ENCODE peak calls at places on chromosomes 16 and 17, in seven cellular contexts. N, G, W, M, R, V and Z are unnamed samples.

GRCh38 chr16:89145406-89146161 is 26.0 kb upstream of the CDH15 start:
- DNase-seq in N (no peak), G (no peak), W (no peak), M (no peak), R (no peak), V (no peak), Z (no peak)

GRCh38 chr16:55329791-55330190 is 5.8 kb downstream of the IRX6 start:
- DNase-seq in N (no peak), G (no peak), W (no peak), M (no peak), R (no peak), V (no peak), Z (no peak)

GRCh38 chr16:72424776-72425175 is 252.8 kb upstream of the PMFBP1 start:
- DNase-seq in N (no peak), G (no peak), W (no peak), M (no peak), R (no peak), V (no peak), Z (no peak)

GRCh38 chr17:39252788-39253460 is 27.2 kb upstream of the STAC2 start:
- DNase-seq in N (no peak), G (no peak), W (no peak), M (no peak), R (no peak), V (no peak), Z (no peak)

GRCh38 chr17:31327534-31328526 is 6.4 kb upstream of the EVI2A start:
- DNase-seq in N (no peak), G (no peak), W (no peak), M (no peak), R (no peak), V (no peak), Z (no peak)

GRCh38 chr16:87580855-87581261 is 21.4 kb upstream of the JPH3 start:
- DNase-seq in N (no peak), G (no peak), W (no peak), M (no peak), R (no peak), V (no peak), Z (no peak)

GRCh38 chr17:32833076-32833475 is 43.8 kb downstream of the MYO1D start:
- DNase-seq in N (no peak), G (no peak), W (no peak), M (no peak), R (no peak), V (no peak), Z (no peak)

GRCh38 chr17:77501101-77501566 is 360.4 kb downstream of the SEC14L1 start:
- DNase-seq in N (no peak), G (peak; percentile 6), W (no peak), M (no peak), R (no peak), V (peak; percentile 64), Z (no peak)

GRCh38 chr17:70380017-70380416 is 210.7 kb downstream of the KCNJ2 start:
- DNase-seq in N (no peak), G (no peak), W (no peak), M (no peak), R (no peak), V (no peak), Z (no peak)

GRCh38 chr16:58027341-58028167 is 2.0 kb downstream of the MMP15 start:
- DNase-seq in N (no peak), G (peak; percentile 79), W (no peak), M (peak; percentile 72), R (no peak), V (no peak), Z (no peak)

GRCh38 chr16:27378871-27379580 is 22.9 kb upstream of the IL21R start:
- DNase-seq in N (no peak), G (no peak), W (no peak), M (no peak), R (no peak), V (no peak), Z (no peak)

GRCh38 chr16:73092236-73092781 is 44.4 kb upstream of the ZFHX3 start:
- DNase-seq in N (no peak), G (no peak), W (no peak), M (no peak), R (no peak), V (no peak), Z (no peak)

GRCh38 chr16:535446-536405 is 8.2 kb downstream of the CAPN15 start:
- DNase-seq in N (no peak), G (peak; percentile 89), W (no peak), M (no peak), R (no peak), V (no peak), Z (no peak)

GRCh38 chr17:1769826-1770477 is 8.1 kb downstream of the SERPINF1 start:
- DNase-seq in N (no peak), G (no peak), W (no peak), M (no peak), R (no peak), V (no peak), Z (no peak)

GRCh38 chr17:65495255-65496060 is 66.0 kb downstream of the AXIN2 start:
- DNase-seq in N (no peak), G (peak; percentile 39), W (no peak), M (no peak), R (no peak), V (no peak), Z (no peak)

GRCh38 chr17:63039899-63040602 is 74.0 kb downstream of the TANC2 start:
- DNase-seq in N (no peak), G (no peak), W (no peak), M (no peak), R (no peak), V (no peak), Z (no peak)